ENCODE peak calls at places on chromosomes 7 and 10, in seven cellular contexts. E, K, M, U, Z, J and Q are unnamed samples.

GRCh38 chr7:108973075-108973474 is 403.4 kb downstream of the DNAJB9 start:
- DNase-seq in E (peak), K (peak), M (no peak), U (no peak), Z (no peak), J (no peak), Q (no peak)

GRCh38 chr7:25098096-25099046 is 26.7 kb downstream of the CYCS start:
- DNase-seq in E (peak), K (peak), M (peak), U (no peak), Z (peak), J (peak), Q (peak)

GRCh38 chr10:101405006-101405405 is 51.0 kb downstream of the BTRC start:
- DNase-seq in E (no peak), K (no peak), M (no peak), U (no peak), Z (no peak), J (no peak), Q (no peak)

GRCh38 chr7:44727346-44728262 is 21.0 kb upstream of the ZMIZ2 start:
- DNase-seq in E (no peak), K (no peak), M (no peak), U (no peak), Z (no peak), J (peak), Q (no peak)

GRCh38 chr10:93081834-93082233 is 8.1 kb downstream of the CYP26A1 start:
- DNase-seq in E (no peak), K (no peak), M (no peak), U (no peak), Z (peak), J (no peak), Q (no peak)

GRCh38 chr7:18724311-18724710 is 228.8 kb downstream of the HDAC9 start:
- DNase-seq in E (no peak), K (no peak), M (no peak), U (no peak), Z (no peak), J (no peak), Q (no peak)

GRCh38 chr7:99383791-99384370 is 9.4 kb downstream of the ARPC1B start:
- DNase-seq in E (no peak), K (no peak), M (no peak), U (no peak), Z (no peak), J (no peak), Q (no peak)

GRCh38 chr10:33363112-33363511 is 28.6 kb upstream of the NRP1 start:
- DNase-seq in E (no peak), K (no peak), M (no peak), U (no peak), Z (no peak), J (no peak), Q (no peak)

GRCh38 chr7:142085428-142085827 is 26.1 kb upstream of the MGAM2 start:
- DNase-seq in E (no peak), K (no peak), M (no peak), U (no peak), Z (no peak), J (no peak), Q (no peak)

GRCh38 chr7:92685146-92686042 is 95.2 kb upstream of the FAM133B start:
- DNase-seq in E (no peak), K (no peak), M (no peak), U (no peak), Z (no peak), J (no peak), Q (no peak)

GRCh38 chr10:118940386-118940785 is 89.1 kb upstream of the NANOS1 start:
- DNase-seq in E (no peak), K (no peak), M (no peak), U (no peak), Z (no peak), J (no peak), Q (no peak)

GRCh38 chr7:96076350-96076707 is 245.6 kb downstream of the SLC25A13 start:
- DNase-seq in E (no peak), K (no peak), M (no peak), U (no peak), Z (no peak), J (peak), Q (no peak)

GRCh38 chr10:93074597-93075368 is 1.1 kb downstream of the CYP26A1 start:
- DNase-seq in E (no peak), K (peak), M (peak), U (no peak), Z (no peak), J (no peak), Q (no peak)

GRCh38 chr10:96830511-96831199 is 1.4 kb upstream of the LCOR start:
- DNase-seq in E (peak), K (peak), M (peak), U (peak), Z (peak), J (peak), Q (peak)

GRCh38 chr7:55065511-55066229 is 46.9 kb downstream of the EGFR start:
- DNase-seq in E (peak), K (no peak), M (no peak), U (peak), Z (peak), J (no peak), Q (peak)
- TF ChIP-seq JUND in E (peak), K (peak), M (peak), U (no peak), Z (peak), J (peak), Q (no peak)

GRCh38 chr7:130972201-130972600 is 238.2 kb upstream of the KLF14 start:
- DNase-seq in E (no peak), K (no peak), M (no peak), U (no peak), Z (no peak), J (no peak), Q (no peak)

GRCh38 chr7:130974169-130974568 is 240.2 kb upstream of the KLF14 start:
- DNase-seq in E (no peak), K (no peak), M (no peak), U (no peak), Z (no peak), J (no peak), Q (no peak)

GRCh38 chr7:130973637-130974036 is 239.6 kb upstream of the KLF14 start:
- DNase-seq in E (no peak), K (no peak), M (no peak), U (no peak), Z (no peak), J (no peak), Q (no peak)

GRCh38 chr7:130975731-130976130 is 241.7 kb upstream of the KLF14 start:
- DNase-seq in E (no peak), K (no peak), M (no peak), U (no peak), Z (no peak), J (no peak), Q (no peak)

GRCh38 chr7:130974794-130975193 is 240.8 kb upstream of the KLF14 start:
- DNase-seq in E (no peak), K (no peak), M (no peak), U (no peak), Z (no peak), J (no peak), Q (no peak)
- TF ChIP-seq JUND in E (no peak), K (no peak), M (no peak), U (no peak), Z (no peak), J (no peak), Q (no peak)

DNA sequence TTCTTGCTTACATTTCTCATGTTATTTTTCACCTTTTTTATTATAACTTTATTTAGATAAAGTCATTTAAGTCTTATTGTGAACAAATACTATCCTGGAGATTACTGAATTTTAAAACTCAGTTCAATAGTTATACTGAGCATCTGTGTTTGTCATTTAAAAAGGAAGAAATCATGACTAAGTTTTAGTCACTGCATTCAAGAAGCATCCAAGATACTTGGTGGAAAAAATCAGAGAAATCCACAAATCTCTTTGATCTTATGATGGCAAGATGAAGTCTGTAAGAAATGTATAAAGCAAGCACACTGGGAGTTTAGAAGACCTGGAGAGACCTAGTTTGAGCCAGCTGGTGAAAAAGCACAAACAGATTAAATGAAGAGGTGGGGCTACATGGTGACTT is 529.8 kb upstream of the IGFBP3 start:
- DNase-seq in E (no peak), K (no peak), M (no peak), U (no peak), Z (no peak), J (no peak), Q (no peak)
- TF ChIP-seq JUND in E (no peak), K (no peak), M (no peak), U (no peak), Z (no peak), J (no peak), Q (no peak)

DNA sequence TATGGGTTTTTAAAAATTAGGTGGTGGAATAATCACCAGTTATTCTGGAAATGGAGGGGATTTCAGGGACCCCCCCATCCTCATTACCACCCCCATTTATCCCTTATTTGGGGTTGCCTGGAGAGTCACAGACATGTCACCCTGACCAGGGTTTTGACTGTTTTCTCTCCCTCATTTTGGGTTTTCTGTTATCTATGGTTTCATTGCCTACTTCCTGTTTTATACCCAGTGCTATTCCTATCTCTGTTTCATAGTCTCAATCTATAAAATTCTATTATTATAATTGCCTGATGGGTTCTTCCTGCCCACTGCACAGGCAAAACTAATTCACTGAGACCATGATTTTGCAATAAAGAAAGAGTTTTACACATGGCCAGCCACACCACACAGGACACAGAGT is 15.9 kb upstream of the FAM221A start:
- DNase-seq in E (no peak), K (no peak), M (no peak), U (no peak), Z (no peak), J (no peak), Q (no peak)
- TF ChIP-seq JUND in E (no peak), K (no peak), M (no peak), U (no peak), Z (no peak), J (no peak), Q (no peak)

GRCh38 chr10:129758180-129758579 is 205.9 kb downstream of the EBF3 start:
- DNase-seq in E (no peak), K (no peak), M (no peak), U (no peak), Z (no peak), J (no peak), Q (no peak)
- TF ChIP-seq JUND in E (no peak), K (no peak), M (no peak), U (no peak), Z (no peak), J (no peak), Q (no peak)

DNA sequence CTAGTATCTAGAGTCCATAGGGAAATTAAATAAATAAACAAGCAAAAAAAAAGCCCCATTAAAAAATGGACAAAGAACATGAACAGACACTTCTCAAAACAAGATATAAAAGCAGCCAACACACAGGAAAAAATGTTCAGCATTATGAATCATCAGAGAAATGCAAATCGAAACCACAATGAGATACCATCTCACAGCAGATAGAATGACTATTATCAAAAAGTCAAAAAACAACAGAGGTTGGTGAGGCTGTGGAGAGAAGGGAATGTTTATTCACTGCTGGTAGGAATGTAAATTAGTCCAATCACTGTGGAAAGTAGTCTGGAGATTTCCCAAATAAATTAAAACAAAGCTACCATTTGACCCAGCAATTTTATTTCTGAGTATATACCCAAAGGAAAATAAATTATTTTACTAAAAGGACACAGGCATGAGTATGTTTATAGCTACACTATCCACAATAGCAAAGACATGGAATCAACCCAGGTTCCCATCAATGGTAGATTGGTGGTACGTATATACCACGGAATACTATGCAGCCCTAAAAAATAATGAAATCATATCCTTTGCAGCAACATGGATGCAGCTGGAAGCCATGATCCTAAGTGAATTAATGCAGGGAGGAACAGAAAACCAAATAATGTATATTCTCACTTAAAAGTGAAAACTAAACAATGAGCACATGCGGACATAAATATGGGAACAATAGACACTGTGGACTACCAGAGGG is 366.5 kb upstream of the SEMA3C start:
- DNase-seq in E (peak), K (no peak), M (no peak), U (no peak), Z (no peak), J (no peak), Q (no peak)
- TF ChIP-seq JUND in E (no peak), K (peak), M (no peak), U (no peak), Z (no peak), J (no peak), Q (no peak)

GRCh38 chr7:7944619-7945282 is 23.8 kb upstream of the GLCCI1 start:
- DNase-seq in E (no peak), K (no peak), M (no peak), U (peak), Z (no peak), J (no peak), Q (no peak)

GRCh38 chr7:7943951-7944350 is 24.6 kb upstream of the GLCCI1 start:
- DNase-seq in E (no peak), K (no peak), M (no peak), U (no peak), Z (no peak), J (no peak), Q (no peak)

GRCh38 chr7:7948233-7948632 is 20.4 kb upstream of the GLCCI1 start:
- DNase-seq in E (no peak), K (no peak), M (no peak), U (no peak), Z (no peak), J (no peak), Q (no peak)

GRCh38 chr7:7946486-7946885 is 22.1 kb upstream of the GLCCI1 start:
- DNase-seq in E (no peak), K (no peak), M (no peak), U (no peak), Z (no peak), J (no peak), Q (no peak)
- TF ChIP-seq JUND in E (no peak), K (no peak), M (no peak), U (no peak), Z (no peak), J (no peak), Q (no peak)

GRCh38 chr10:121374121-121374520 is 224.1 kb downstream of the FGFR2 start:
- DNase-seq in E (no peak), K (no peak), M (no peak), U (no peak), Z (no peak), J (no peak), Q (no peak)

GRCh38 chr10:121371836-121372235 is 226.4 kb downstream of the FGFR2 start:
- DNase-seq in E (no peak), K (no peak), M (no peak), U (no peak), Z (no peak), J (no peak), Q (no peak)

GRCh38 chr10:121373411-121373810 is 224.8 kb downstream of the FGFR2 start:
- DNase-seq in E (no peak), K (no peak), M (no peak), U (no peak), Z (no peak), J (no peak), Q (no peak)

GRCh38 chr10:121365566-121365965 is 232.7 kb downstream of the FGFR2 start:
- DNase-seq in E (no peak), K (no peak), M (no peak), U (no peak), Z (no peak), J (no peak), Q (no peak)

DNA sequence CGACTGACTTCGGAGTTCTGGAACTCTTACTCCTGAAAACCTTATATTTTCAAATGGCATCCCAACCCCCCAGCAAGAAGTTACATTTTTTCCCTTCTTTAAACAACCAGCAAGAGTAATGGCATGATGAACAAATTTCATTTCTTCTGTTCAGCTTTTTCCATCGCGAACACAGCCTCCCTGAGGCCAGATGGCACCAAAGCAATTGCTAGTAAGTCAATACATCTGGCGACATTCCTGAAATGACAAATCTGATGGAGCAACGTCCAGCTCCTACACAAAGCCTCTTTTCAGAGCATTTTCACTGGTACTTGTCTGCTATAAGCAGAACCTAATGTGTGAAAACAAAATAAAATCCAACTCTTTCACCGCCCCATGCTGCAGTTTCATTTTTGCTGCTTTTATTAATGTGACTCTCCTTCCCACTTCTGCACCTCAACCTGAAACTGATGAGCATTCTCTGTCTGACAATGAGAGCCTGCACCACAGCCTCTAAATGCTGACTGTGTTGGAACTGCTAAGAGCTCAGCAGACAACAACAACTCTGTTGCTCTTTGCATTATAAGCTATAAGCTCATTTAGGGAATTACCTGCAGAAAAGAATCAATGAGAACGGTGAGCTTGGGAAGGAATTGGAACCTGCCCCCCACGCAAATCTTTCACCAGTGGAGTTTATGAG is 229.8 kb downstream of the FGFR2 start:
- DNase-seq in E (no peak), K (no peak), M (no peak), U (no peak), Z (peak), J (no peak), Q (no peak)
- TF ChIP-seq JUND in E (no peak), K (no peak), M (no peak), U (no peak), Z (no peak), J (no peak), Q (no peak)